ENCODE peak calls at places on chromosomes 16 and 17, in nine cellular contexts. One of them, this sample, is unnamed.

GRCh38 chr17:29526322-29526721 is 40.5 kb downstream of the ABHD15 start:
- DNase-seq in OCI-LY7: no peak
- DNase-seq in A549: peak
- DNase-seq in SJSA1: no peak
- DNase-seq in cardiac fibroblast: peak
- DNase-seq in aorta: no peak
- DNase-seq in lung: no peak
- DNase-seq in GM06990: no peak
- DNase-seq in retinal pigment epithelial cell: no peak
- DNase-seq in this sample: no peak

GRCh38 chr16:82341146-82341669 is 171.2 kb upstream of the MPHOSPH6 start:
- DNase-seq in OCI-LY7: no peak
- DNase-seq in A549: no peak
- DNase-seq in SJSA1: no peak
- DNase-seq in cardiac fibroblast: no peak
- DNase-seq in aorta: no peak
- DNase-seq in lung: no peak
- DNase-seq in GM06990: no peak
- DNase-seq in retinal pigment epithelial cell: no peak
- DNase-seq in this sample: no peak

GRCh38 chr16:2278272-2278608 is 10.3 kb upstream of the RNPS1 start:
- DNase-seq in OCI-LY7: peak
- DNase-seq in A549: no peak
- DNase-seq in SJSA1: no peak
- DNase-seq in cardiac fibroblast: no peak
- DNase-seq in aorta: no peak
- DNase-seq in lung: no peak
- DNase-seq in GM06990: no peak
- DNase-seq in retinal pigment epithelial cell: no peak
- DNase-seq in this sample: no peak

GRCh38 chr16:78768723-78769122 is 669.3 kb downstream of the WWOX start:
- DNase-seq in OCI-LY7: no peak
- DNase-seq in A549: no peak
- DNase-seq in SJSA1: no peak
- DNase-seq in cardiac fibroblast: no peak
- DNase-seq in aorta: no peak
- DNase-seq in lung: no peak
- DNase-seq in GM06990: no peak
- DNase-seq in retinal pigment epithelial cell: no peak
- DNase-seq in this sample: no peak

GRCh38 chr16:29909398-29909797 is 9.1 kb downstream of the ASPHD1 start:
- DNase-seq in OCI-LY7: no peak
- DNase-seq in A549: no peak
- DNase-seq in SJSA1: no peak
- DNase-seq in cardiac fibroblast: peak
- DNase-seq in aorta: peak
- DNase-seq in lung: no peak
- DNase-seq in GM06990: no peak
- DNase-seq in retinal pigment epithelial cell: no peak
- DNase-seq in this sample: peak

GRCh38 chr17:43676471-43676870 is 14.7 kb upstream of the MEOX1 start:
- DNase-seq in OCI-LY7: no peak
- DNase-seq in A549: no peak
- DNase-seq in SJSA1: no peak
- DNase-seq in cardiac fibroblast: no peak
- DNase-seq in aorta: no peak
- DNase-seq in lung: no peak
- DNase-seq in GM06990: no peak
- DNase-seq in retinal pigment epithelial cell: no peak
- DNase-seq in this sample: peak

GRCh38 chr16:74480150-74481029 is 59.1 kb upstream of the CLEC18B start:
- DNase-seq in OCI-LY7: no peak
- DNase-seq in A549: peak
- DNase-seq in SJSA1: peak
- DNase-seq in cardiac fibroblast: peak
- DNase-seq in aorta: no peak
- DNase-seq in lung: peak
- DNase-seq in GM06990: no peak
- DNase-seq in retinal pigment epithelial cell: peak
- DNase-seq in this sample: peak

GRCh38 chr17:80198144-80198661 is 21.9 kb downstream of the SGSH start:
- DNase-seq in OCI-LY7: no peak
- DNase-seq in A549: no peak
- DNase-seq in SJSA1: no peak
- DNase-seq in cardiac fibroblast: no peak
- DNase-seq in aorta: no peak
- DNase-seq in lung: no peak
- DNase-seq in GM06990: no peak
- DNase-seq in retinal pigment epithelial cell: no peak
- DNase-seq in this sample: no peak

GRCh38 chr16:72991645-72992044 is 56.3 kb downstream of the ZFHX3 start:
- DNase-seq in OCI-LY7: no peak
- DNase-seq in A549: no peak
- DNase-seq in SJSA1: no peak
- DNase-seq in cardiac fibroblast: no peak
- DNase-seq in aorta: no peak
- DNase-seq in lung: no peak
- DNase-seq in GM06990: no peak
- DNase-seq in retinal pigment epithelial cell: no peak
- DNase-seq in this sample: no peak

GRCh38 chr16:72989203-72989991 is 58.5 kb downstream of the ZFHX3 start:
- DNase-seq in OCI-LY7: no peak
- DNase-seq in A549: no peak
- DNase-seq in SJSA1: no peak
- DNase-seq in cardiac fibroblast: peak
- DNase-seq in aorta: no peak
- DNase-seq in lung: no peak
- DNase-seq in GM06990: no peak
- DNase-seq in retinal pigment epithelial cell: peak
- DNase-seq in this sample: peak

GRCh38 chr16:72991211-72991610 is 56.7 kb downstream of the ZFHX3 start:
- DNase-seq in OCI-LY7: no peak
- DNase-seq in A549: no peak
- DNase-seq in SJSA1: no peak
- DNase-seq in cardiac fibroblast: peak
- DNase-seq in aorta: no peak
- DNase-seq in lung: no peak
- DNase-seq in GM06990: no peak
- DNase-seq in retinal pigment epithelial cell: no peak
- DNase-seq in this sample: no peak

GRCh38 chr16:72990003-72990521 is 57.9 kb downstream of the ZFHX3 start:
- DNase-seq in OCI-LY7: no peak
- DNase-seq in A549: no peak
- DNase-seq in SJSA1: peak
- DNase-seq in cardiac fibroblast: peak
- DNase-seq in aorta: peak
- DNase-seq in lung: peak
- DNase-seq in GM06990: no peak
- DNase-seq in retinal pigment epithelial cell: peak
- DNase-seq in this sample: peak

GRCh38 chr16:72990571-72990970 is 57.4 kb downstream of the ZFHX3 start:
- DNase-seq in OCI-LY7: no peak
- DNase-seq in A549: no peak
- DNase-seq in SJSA1: no peak
- DNase-seq in cardiac fibroblast: no peak
- DNase-seq in aorta: no peak
- DNase-seq in lung: no peak
- DNase-seq in GM06990: no peak
- DNase-seq in retinal pigment epithelial cell: no peak
- DNase-seq in this sample: no peak
- H3K4me3 ChIP-seq in OCI-LY7: no peak
- H3K4me3 ChIP-seq in A549: no peak
- H3K4me3 ChIP-seq in SJSA1: no peak
- H3K4me3 ChIP-seq in cardiac fibroblast: no peak
- H3K4me3 ChIP-seq in aorta: no peak
- H3K4me3 ChIP-seq in lung: no peak
- H3K4me3 ChIP-seq in GM06990: no peak
- H3K4me3 ChIP-seq in retinal pigment epithelial cell: no peak
- H3K4me3 ChIP-seq in this sample: no peak

DNA sequence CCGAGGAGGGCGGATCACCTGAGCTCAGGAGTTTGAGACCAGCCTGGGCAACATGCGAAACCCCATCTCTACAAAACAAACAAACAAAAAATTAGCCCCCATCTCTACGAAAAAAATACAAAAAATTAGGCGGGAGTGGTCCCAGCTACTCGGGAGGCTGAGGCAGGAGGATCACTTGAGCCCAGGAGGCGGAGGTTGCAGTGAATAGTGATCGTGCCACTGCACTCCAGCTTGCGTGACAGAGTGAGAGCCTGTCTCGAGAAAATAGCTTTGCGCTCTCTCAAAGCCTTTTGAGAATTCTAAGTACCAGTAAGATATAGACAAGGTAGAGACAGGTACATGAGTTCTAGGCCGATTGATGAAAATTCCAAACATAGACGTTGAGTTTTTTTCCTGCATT is 2.0 kb downstream of the SOCS7 start:
- DNase-seq in OCI-LY7: no peak
- DNase-seq in A549: no peak
- DNase-seq in SJSA1: no peak
- DNase-seq in cardiac fibroblast: no peak
- DNase-seq in aorta: peak
- DNase-seq in lung: no peak
- DNase-seq in GM06990: no peak
- DNase-seq in retinal pigment epithelial cell: no peak
- DNase-seq in this sample: no peak
- H3K4me3 ChIP-seq in OCI-LY7: peak
- H3K4me3 ChIP-seq in A549: no peak
- H3K4me3 ChIP-seq in SJSA1: no peak
- H3K4me3 ChIP-seq in cardiac fibroblast: no peak
- H3K4me3 ChIP-seq in aorta: no peak
- H3K4me3 ChIP-seq in lung: no peak
- H3K4me3 ChIP-seq in GM06990: no peak
- H3K4me3 ChIP-seq in retinal pigment epithelial cell: no peak
- H3K4me3 ChIP-seq in this sample: no peak

GRCh38 chr17:60137731-60138130 is 12.0 kb upstream of the CA4 start:
- DNase-seq in OCI-LY7: no peak
- DNase-seq in A549: no peak
- DNase-seq in SJSA1: no peak
- DNase-seq in cardiac fibroblast: no peak
- DNase-seq in aorta: no peak
- DNase-seq in lung: no peak
- DNase-seq in GM06990: no peak
- DNase-seq in retinal pigment epithelial cell: no peak
- DNase-seq in this sample: no peak

GRCh38 chr17:60134396-60135159 is 15.2 kb upstream of the CA4 start:
- DNase-seq in OCI-LY7: peak
- DNase-seq in A549: no peak
- DNase-seq in SJSA1: no peak
- DNase-seq in cardiac fibroblast: peak
- DNase-seq in aorta: peak
- DNase-seq in lung: no peak
- DNase-seq in GM06990: no peak
- DNase-seq in retinal pigment epithelial cell: no peak
- DNase-seq in this sample: peak

GRCh38 chr17:60138769-60139437 is 10.9 kb upstream of the CA4 start:
- DNase-seq in OCI-LY7: no peak
- DNase-seq in A549: no peak
- DNase-seq in SJSA1: no peak
- DNase-seq in cardiac fibroblast: no peak
- DNase-seq in aorta: no peak
- DNase-seq in lung: no peak
- DNase-seq in GM06990: no peak
- DNase-seq in retinal pigment epithelial cell: no peak
- DNase-seq in this sample: no peak

GRCh38 chr17:60135160-60135950 is 14.4 kb upstream of the CA4 start:
- DNase-seq in OCI-LY7: peak
- DNase-seq in A549: peak
- DNase-seq in SJSA1: peak
- DNase-seq in cardiac fibroblast: peak
- DNase-seq in aorta: peak
- DNase-seq in lung: peak
- DNase-seq in GM06990: peak
- DNase-seq in retinal pigment epithelial cell: peak
- DNase-seq in this sample: peak

DNA sequence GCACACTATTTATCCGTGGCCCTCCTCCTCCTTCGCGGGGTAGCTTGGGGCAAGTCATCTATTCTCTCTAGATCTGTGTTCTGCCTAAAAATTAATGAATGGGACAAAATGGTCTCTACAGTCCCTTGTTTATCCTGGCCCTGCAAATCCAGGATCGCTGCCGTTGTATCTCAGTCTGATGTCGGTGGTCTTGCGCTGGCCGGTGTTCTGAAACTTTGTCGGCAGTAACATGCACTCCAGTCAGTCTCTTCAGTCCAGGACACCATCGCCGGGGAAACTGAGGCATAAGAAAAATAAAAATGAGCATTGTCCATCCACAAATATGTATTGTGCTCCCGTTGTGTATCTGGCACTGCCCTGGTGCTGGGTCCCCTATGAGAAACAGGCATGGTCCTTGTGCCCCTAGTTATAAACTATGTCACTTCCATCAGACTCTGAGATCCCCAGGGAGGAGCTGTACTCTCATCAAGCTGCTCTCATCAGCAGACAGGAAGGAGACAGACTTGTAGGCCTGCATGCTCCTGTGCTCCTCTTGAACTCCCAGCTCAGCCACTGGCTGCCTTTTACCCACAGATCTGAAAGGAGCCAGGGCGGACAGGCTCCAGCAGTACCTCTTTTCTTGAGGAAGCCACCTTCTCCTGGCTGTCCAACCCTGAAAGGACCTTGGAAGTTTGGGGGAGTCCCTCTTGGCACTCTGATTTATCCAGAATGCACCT is 13.7 kb upstream of the CA4 start:
- DNase-seq in OCI-LY7: peak
- DNase-seq in A549: no peak
- DNase-seq in SJSA1: no peak
- DNase-seq in cardiac fibroblast: no peak
- DNase-seq in aorta: peak
- DNase-seq in lung: no peak
- DNase-seq in GM06990: no peak
- DNase-seq in retinal pigment epithelial cell: no peak
- DNase-seq in this sample: no peak
- H3K4me3 ChIP-seq in OCI-LY7: peak
- H3K4me3 ChIP-seq in A549: peak
- H3K4me3 ChIP-seq in SJSA1: peak
- H3K4me3 ChIP-seq in cardiac fibroblast: no peak
- H3K4me3 ChIP-seq in aorta: no peak
- H3K4me3 ChIP-seq in lung: no peak
- H3K4me3 ChIP-seq in GM06990: no peak
- H3K4me3 ChIP-seq in retinal pigment epithelial cell: peak
- H3K4me3 ChIP-seq in this sample: peak

GRCh38 chr16:17744903-17745581 is 274.3 kb upstream of the XYLT1 start:
- DNase-seq in OCI-LY7: no peak
- DNase-seq in A549: no peak
- DNase-seq in SJSA1: no peak
- DNase-seq in cardiac fibroblast: no peak
- DNase-seq in aorta: no peak
- DNase-seq in lung: no peak
- DNase-seq in GM06990: no peak
- DNase-seq in retinal pigment epithelial cell: no peak
- DNase-seq in this sample: no peak
- H3K4me3 ChIP-seq in OCI-LY7: no peak
- H3K4me3 ChIP-seq in A549: no peak
- H3K4me3 ChIP-seq in SJSA1: no peak
- H3K4me3 ChIP-seq in cardiac fibroblast: no peak
- H3K4me3 ChIP-seq in aorta: no peak
- H3K4me3 ChIP-seq in lung: no peak
- H3K4me3 ChIP-seq in GM06990: no peak
- H3K4me3 ChIP-seq in retinal pigment epithelial cell: no peak
- H3K4me3 ChIP-seq in this sample: peak

This sample was measured in choroid plexus epithelial cell.